ENCODE peak calls at places on chromosomes 7 and 10, in seven cellular contexts. Y is omental fat pad, Z is right lobe of liver, E is spleen, N is colonic mucosa, D is endodermal cell, B is natural killer cell. J is an unnamed sample.

GRCh38 chr10:131099028-131099427 is 212.5 kb downstream of the TCERG1L start:
- DNase-seq in B (no peak), E (no peak), Y (no peak), D (no peak), N (no peak), Z (no peak), J (no peak)

GRCh38 chr7:2433713-2434550 is 30.5 kb downstream of the CHST12 start:
- DNase-seq in D (no peak), E (no peak), B (no peak), Y (no peak), Z (peak; percentile 42), N (no peak), J (no peak)

GRCh38 chr10:79145517-79146470 is 77.0 kb downstream of the ZMIZ1 start:
- DNase-seq in B (no peak), N (no peak), Y (no peak), Z (no peak), E (no peak), D (no peak), J (no peak)

GRCh38 chr10:129755075-129756020 is 208.7 kb downstream of the EBF3 start:
- DNase-seq in B (peak; percentile 4), Y (no peak), E (peak; percentile 54), D (peak; percentile 24), N (peak; percentile 10), Z (peak; percentile 83), J (peak; percentile 7)

GRCh38 chr7:5428470-5429252 is 5.0 kb upstream of the TNRC18 start:
- DNase-seq in Y (no peak), D (peak; percentile 87), Z (peak; percentile 82), E (peak; percentile 77), B (no peak), N (peak; percentile 77), J (peak; percentile 20)

GRCh38 chr10:119772347-119772746 is 46.5 kb downstream of the INPP5F start:
- DNase-seq in Z (no peak), E (no peak), Y (no peak), N (no peak), B (no peak), D (no peak), J (no peak)

GRCh38 chr10:108801775-108802516 is 1121.4 kb downstream of the XPNPEP1 start:
- DNase-seq in B (no peak), N (no peak), E (no peak), D (no peak), Z (no peak), Y (no peak), J (no peak)

GRCh38 chr7:133794490-133794889 is 332.6 kb upstream of the LRGUK start:
- DNase-seq in N (no peak), B (no peak), E (no peak), Z (no peak), D (no peak), Y (no peak), J (no peak)

GRCh38 chr7:130942211-130942964 is 208.4 kb upstream of the KLF14 start:
- DNase-seq in E (no peak), B (no peak), Z (peak; percentile 74), N (peak; percentile 62), D (no peak), Y (no peak), J (no peak)

GRCh38 chr7:128031901-128032604 is 816 bp upstream of the LRRC4 start:
- DNase-seq in N (no peak), Y (no peak), D (peak; percentile 84), Z (peak; percentile 62), E (peak; percentile 90), B (peak; percentile 36), J (peak; percentile 45)

GRCh38 chr7:139908792-139909191 is 79.7 kb downstream of the TBXAS1 start:
- DNase-seq in B (no peak), E (no peak), N (no peak), Z (no peak), Y (no peak), D (no peak), J (no peak)

GRCh38 chr7:149721084-149721601 is 52.2 kb downstream of the ZNF467 start:
- DNase-seq in B (peak; percentile 33), Z (no peak), Y (peak; percentile 5), N (no peak), D (peak; percentile 33), E (peak; percentile 51), J (no peak)

GRCh38 chr10:125120046-125120710 is 40.2 kb downstream of the CTBP2 start:
- DNase-seq in Z (no peak), D (no peak), B (no peak), E (peak; percentile 53), N (no peak), Y (no peak), J (no peak)

GRCh38 chr7:142275028-142275427 is 17.2 kb upstream of the PRSS58 start:
- DNase-seq in Y (no peak), E (no peak), Z (no peak), D (no peak), B (no peak), N (no peak), J (no peak)

GRCh38 chr10:97123713-97124112 is 62.0 kb downstream of the SLIT1 start:
- DNase-seq in E (peak; percentile 15), Y (no peak), B (no peak), Z (no peak), D (no peak), N (no peak), J (no peak)

GRCh38 chr7:26485421-26486019 is 193.9 kb downstream of the SNX10 start:
- DNase-seq in Y (no peak), B (no peak), N (no peak), E (no peak), D (no peak), Z (no peak), J (no peak)

GRCh38 chr7:17062433-17063383 is 180.9 kb upstream of the AGR3 start:
- DNase-seq in N (no peak), B (no peak), Y (no peak), E (no peak), D (no peak), Z (no peak), J (no peak)
- TF ChIP-seq CTCF in N (no peak), B (no peak), Y (no peak), E (no peak), D (peak; percentile 44), Z (peak; percentile 32), J (no peak)

GRCh38 chr7:104275900-104276299 is 52.5 kb upstream of the LHFPL3 start:
- DNase-seq in E (no peak), N (no peak), Y (no peak), B (no peak), D (no peak), Z (no peak), J (no peak)

GRCh38 chr7:104267701-104268368 is 60.0 kb upstream of the ORC5 start:
- DNase-seq in Y (no peak), B (no peak), Z (no peak), E (no peak), N (no peak), D (no peak), J (no peak)

GRCh38 chr7:104271948-104272347 is 56.5 kb upstream of the LHFPL3 start:
- DNase-seq in E (no peak), Y (no peak), Z (no peak), N (no peak), B (no peak), D (no peak), J (no peak)

DNA sequence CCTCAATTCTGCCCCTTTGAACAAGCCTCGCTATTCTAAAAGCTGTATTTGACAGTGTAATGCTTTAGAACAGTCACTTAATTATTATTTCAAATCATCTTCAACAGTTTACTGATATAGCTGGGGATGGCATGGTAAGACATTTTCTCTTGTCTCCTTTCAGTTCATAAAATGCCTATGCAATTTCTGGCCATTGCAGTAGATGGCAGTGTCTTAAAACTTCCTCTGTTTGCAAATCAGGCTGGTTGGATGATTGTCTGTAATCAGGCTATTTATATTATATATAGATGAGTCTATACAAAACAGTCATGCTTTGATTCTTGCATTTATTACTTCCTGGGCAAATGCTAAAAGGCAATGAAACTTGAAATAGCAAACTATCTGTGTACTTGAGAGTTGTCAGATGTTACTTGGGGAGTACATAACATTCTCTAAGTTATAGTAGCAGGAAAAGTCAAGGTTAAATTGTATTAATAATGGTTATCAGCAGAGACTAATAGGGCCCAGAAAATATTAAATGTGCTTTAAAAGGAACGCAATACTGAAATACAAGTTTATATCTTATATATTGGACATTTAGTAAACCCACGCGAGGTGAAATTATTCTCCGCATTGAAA is 55.5 kb upstream of the LHFPL3 start:
- DNase-seq in Y (no peak), B (no peak), E (no peak), D (no peak), N (peak; percentile 20), Z (no peak), J (no peak)
- TF ChIP-seq CTCF in Y (no peak), B (no peak), E (no peak), D (peak; percentile 75), N (peak; percentile 56), Z (peak; percentile 58), J (no peak)

GRCh38 chr7:104458875-104459274 is 130.5 kb downstream of the LHFPL3 start:
- DNase-seq in D (no peak), B (no peak), N (no peak), E (no peak), Y (no peak), Z (no peak), J (no peak)
- TF ChIP-seq CTCF in D (no peak), B (no peak), N (no peak), E (no peak), Y (no peak), Z (no peak), J (no peak)

GRCh38 chr10:59290448-59290847 is 71.9 kb downstream of the FAM13C start:
- DNase-seq in Z (no peak), B (no peak), E (no peak), Y (no peak), N (no peak), D (no peak), J (no peak)
- TF ChIP-seq CTCF in Z (peak; percentile 23), B (no peak), E (no peak), Y (no peak), N (no peak), D (no peak), J (no peak)

J was measured in activated B cell treated with CpG ODN at 0.5 μM for 24 hours.